ENCODE peak calls at places on chromosomes 3 and 15, in four cellular contexts. Q, V, X and O are unnamed samples.

GRCh38 chr15:57445872-57446271 is 69.6 kb downstream of the CGNL1 start:
- DNase-seq in Q (no peak), V (no peak), X (no peak), O (no peak)

GRCh38 chr3:158765518-158766205 is 33.4 kb upstream of the RARRES1 start:
- DNase-seq in Q (no peak), V (no peak), X (no peak), O (no peak)

GRCh38 chr3:126522363-126522788 is 1.6 kb upstream of the CHST13 start:
- DNase-seq in Q (peak), V (peak), X (peak), O (peak)

GRCh38 chr3:134078169-134078821 is 48.6 kb upstream of the SLCO2A1 start:
- DNase-seq in Q (no peak), V (peak), X (no peak), O (no peak)

GRCh38 chr15:74140445-74140761 is 10.0 kb downstream of the ISLR2 start:
- DNase-seq in Q (no peak), V (no peak), X (no peak), O (no peak)

GRCh38 chr3:114519415-114519814 is 225.6 kb downstream of the TIGIT start:
- DNase-seq in Q (no peak), V (no peak), X (no peak), O (no peak)

GRCh38 chr3:54968546-54969172 is 40.8 kb upstream of the LRTM1 start:
- DNase-seq in Q (no peak), V (no peak), X (no peak), O (no peak)

GRCh38 chr15:63372753-63373152 is 8.9 kb downstream of the CA12 start:
- DNase-seq in Q (no peak), V (peak), X (no peak), O (no peak)

GRCh38 chr3:46304739-46305138 is 49.2 kb upstream of the CCR2 start:
- DNase-seq in Q (no peak), V (no peak), X (no peak), O (no peak)

GRCh38 chr15:42081463-42081830 is 12.9 kb downstream of the PLA2G4D start:
- DNase-seq in Q (no peak), V (no peak), X (no peak), O (no peak)

GRCh38 chr3:50316657-50317242 is 5.8 kb downstream of the HYAL2 start:
- DNase-seq in Q (no peak), V (no peak), X (peak), O (peak)

GRCh38 chr3:165696496-165696895 is 140.7 kb downstream of the BCHE start:
- DNase-seq in Q (no peak), V (no peak), X (no peak), O (no peak)

GRCh38 chr3:38004415-38005075 is 14.0 kb downstream of the VILL start:
- DNase-seq in Q (peak), V (no peak), X (peak), O (peak)

GRCh38 chr3:171867976-171868375 is 24.8 kb downstream of the TMEM212 start:
- DNase-seq in Q (no peak), V (no peak), X (no peak), O (no peak)

GRCh38 chr15:88664151-88664778 is 25.4 kb downstream of the ISG20 start:
- DNase-seq in Q (no peak), V (no peak), X (peak), O (no peak)